ENCODE peak calls at places on chromosomes 16 and 17, in four cellular contexts. One of them, this sample, is unnamed.

GRCh38 chr16:21167360-21167759 is 8.9 kb downstream of the LDAF1 start:
- DNase-seq in fibroblast of mammary gland: peak; percentile 92
- DNase-seq in MM.1S: no peak
- DNase-seq in neural crest cell: no peak
- DNase-seq in this sample: no peak

GRCh38 chr17:48258317-48258716 is 150.8 kb downstream of the SNX11 start:
- DNase-seq in MM.1S: no peak
- DNase-seq in fibroblast of mammary gland: no peak
- DNase-seq in neural crest cell: no peak
- DNase-seq in this sample: no peak

GRCh38 chr17:37037590-37038155 is 88.9 kb downstream of the AATF start:
- DNase-seq in neural crest cell: no peak
- DNase-seq in MM.1S: no peak
- DNase-seq in fibroblast of mammary gland: peak; percentile 10
- DNase-seq in this sample: no peak

GRCh38 chr16:88882358-88883030 is 16.0 kb upstream of the PABPN1L start:
- DNase-seq in fibroblast of mammary gland: no peak
- DNase-seq in MM.1S: no peak
- DNase-seq in neural crest cell: no peak
- DNase-seq in this sample: no peak

GRCh38 chr17:33908363-33909064 is 346.6 kb upstream of the CCL2 start:
- DNase-seq in MM.1S: no peak
- DNase-seq in neural crest cell: no peak
- DNase-seq in fibroblast of mammary gland: no peak
- DNase-seq in this sample: no peak

GRCh38 chr17:39194985-39195524 is 2.4 kb downstream of the CACNB1 start:
- DNase-seq in MM.1S: no peak
- DNase-seq in neural crest cell: no peak
- DNase-seq in fibroblast of mammary gland: no peak
- DNase-seq in this sample: no peak

GRCh38 chr17:9218911-9219310 is 197.6 kb downstream of the NTN1 start:
- DNase-seq in MM.1S: no peak
- DNase-seq in fibroblast of mammary gland: no peak
- DNase-seq in neural crest cell: no peak
- DNase-seq in this sample: no peak

GRCh38 chr16:4723071-4723767 is 10.9 kb downstream of the ANKS3 start:
- DNase-seq in MM.1S: no peak
- DNase-seq in fibroblast of mammary gland: no peak
- DNase-seq in neural crest cell: no peak
- DNase-seq in this sample: no peak

GRCh38 chr16:2537451-2538379 is at the start of gene PDPK1:
- DNase-seq in neural crest cell: peak; percentile 78
- DNase-seq in MM.1S: peak; percentile 96
- DNase-seq in fibroblast of mammary gland: peak; percentile 90
- DNase-seq in this sample: peak; percentile 95

DNA sequence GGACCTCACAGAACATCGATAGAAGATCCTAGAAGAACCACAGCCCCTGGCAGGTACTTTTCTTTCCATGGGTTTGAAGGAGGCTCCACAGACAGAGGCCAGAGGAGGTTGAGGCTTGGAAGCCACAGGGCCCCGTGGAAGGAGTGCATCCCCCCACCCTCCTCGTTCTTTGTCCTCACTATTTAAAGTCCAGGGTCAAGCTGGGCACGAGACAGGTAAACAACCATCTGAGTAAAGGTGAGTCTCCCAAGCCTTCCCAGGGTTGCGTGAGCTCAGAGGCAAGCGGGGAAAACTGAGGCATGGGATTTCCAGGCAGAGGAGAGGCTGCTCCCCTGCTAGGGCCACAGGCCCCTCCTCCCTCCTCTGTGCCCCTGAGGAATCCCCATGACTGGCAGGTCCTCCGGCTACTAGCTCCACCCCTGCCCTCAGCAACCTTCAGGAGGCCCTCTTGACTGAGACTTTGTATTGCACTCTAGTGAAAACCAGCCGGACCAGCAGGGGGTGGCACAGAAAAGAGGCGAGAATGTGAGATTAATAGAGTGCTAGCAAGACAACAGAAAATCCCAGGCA is 927 bp upstream of the SULT1A2 start:
- DNase-seq in MM.1S: peak; percentile 41
- DNase-seq in fibroblast of mammary gland: no peak
- DNase-seq in neural crest cell: no peak
- DNase-seq in this sample: peak; percentile 31
- TF ChIP-seq CTCF in MM.1S: peak; percentile 23
- TF ChIP-seq CTCF in fibroblast of mammary gland: no peak
- TF ChIP-seq CTCF in neural crest cell: peak; percentile 16
- TF ChIP-seq CTCF in this sample: no peak

DNA sequence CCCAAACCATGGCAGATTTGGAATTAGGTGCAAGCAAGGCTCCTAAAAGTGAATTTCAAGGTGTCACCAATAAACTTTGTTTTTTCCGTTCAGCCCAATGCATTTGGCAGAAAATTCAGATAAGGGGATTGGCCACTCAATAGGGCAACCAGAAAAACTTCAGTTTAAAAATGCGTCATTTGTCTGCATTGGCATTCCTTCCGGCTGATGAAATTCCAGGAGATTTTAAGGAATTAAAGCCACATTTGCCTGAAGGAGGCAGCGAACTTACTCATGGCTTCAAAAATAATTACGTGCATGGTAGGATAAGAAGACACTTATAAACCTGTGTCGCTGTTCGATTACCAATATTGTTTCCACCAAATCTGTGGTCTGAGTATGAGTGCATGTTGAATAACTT is 151.9 kb downstream of the SALL1 start:
- DNase-seq in MM.1S: no peak
- DNase-seq in fibroblast of mammary gland: no peak
- DNase-seq in neural crest cell: no peak
- DNase-seq in this sample: no peak
- TF ChIP-seq CTCF in MM.1S: no peak
- TF ChIP-seq CTCF in fibroblast of mammary gland: no peak
- TF ChIP-seq CTCF in neural crest cell: no peak
- TF ChIP-seq CTCF in this sample: no peak

DNA sequence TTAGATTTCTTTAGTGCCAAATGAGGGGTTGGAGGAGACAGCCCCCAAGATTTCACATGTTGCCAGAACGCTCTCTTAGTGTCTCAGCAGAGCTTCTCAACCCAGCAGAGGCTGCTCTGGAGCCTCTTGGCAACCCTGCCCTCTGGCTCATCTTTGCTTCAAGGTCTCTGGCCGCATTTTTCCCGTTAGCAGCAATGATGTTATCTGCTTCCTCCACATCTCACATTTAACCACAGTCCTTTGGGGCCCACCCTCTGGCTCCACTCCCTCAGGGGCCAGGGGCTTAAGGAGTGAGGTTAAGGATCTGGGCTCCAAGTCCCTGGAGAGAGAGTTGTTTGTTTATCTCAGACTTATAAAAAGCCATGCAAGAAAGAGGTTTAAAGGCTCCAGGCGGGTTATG is 3.3 kb upstream of the XYLT1 start:
- DNase-seq in MM.1S: no peak
- DNase-seq in neural crest cell: no peak
- DNase-seq in fibroblast of mammary gland: peak; percentile 42
- DNase-seq in this sample: peak; percentile 11
- TF ChIP-seq CTCF in MM.1S: no peak
- TF ChIP-seq CTCF in neural crest cell: no peak
- TF ChIP-seq CTCF in fibroblast of mammary gland: peak; percentile 16
- TF ChIP-seq CTCF in this sample: no peak

DNA sequence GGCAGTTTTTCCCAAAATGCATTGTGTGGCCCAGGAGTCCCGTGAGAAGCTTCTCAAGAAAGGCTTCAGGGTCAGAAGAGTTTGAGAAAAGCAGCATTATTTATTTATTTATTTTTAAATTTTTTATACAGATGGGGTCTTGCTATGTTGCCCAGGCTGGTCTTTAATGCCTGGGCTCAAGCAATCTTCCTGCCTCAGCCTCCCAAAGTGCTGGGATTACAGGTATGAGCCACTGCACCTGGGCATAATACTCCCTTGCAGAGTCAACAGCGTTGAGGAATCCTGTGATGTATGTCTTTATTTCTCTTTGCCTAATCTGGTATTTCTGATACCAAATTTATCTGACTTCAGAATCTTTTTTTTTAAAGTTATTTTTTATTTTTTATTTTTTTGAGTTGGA is 15.2 kb downstream of the LAT start:
- DNase-seq in neural crest cell: no peak
- DNase-seq in fibroblast of mammary gland: no peak
- DNase-seq in MM.1S: no peak
- DNase-seq in this sample: no peak
- TF ChIP-seq CTCF in neural crest cell: no peak
- TF ChIP-seq CTCF in fibroblast of mammary gland: no peak
- TF ChIP-seq CTCF in MM.1S: no peak
- TF ChIP-seq CTCF in this sample: no peak

GRCh38 chr17:40219073-40219860 is at the start of gene WIPF2:
- DNase-seq in fibroblast of mammary gland: peak; percentile 92
- DNase-seq in MM.1S: peak; percentile 95
- DNase-seq in neural crest cell: peak; percentile 97
- DNase-seq in this sample: peak; percentile 98
- TF ChIP-seq CTCF in fibroblast of mammary gland: peak; percentile 57
- TF ChIP-seq CTCF in MM.1S: peak; percentile 44
- TF ChIP-seq CTCF in neural crest cell: peak; percentile 84
- TF ChIP-seq CTCF in this sample: no peak

GRCh38 chr17:75064867-75065561 is 18.0 kb downstream of the KCTD2 start:
- DNase-seq in neural crest cell: no peak
- DNase-seq in fibroblast of mammary gland: no peak
- DNase-seq in MM.1S: no peak
- DNase-seq in this sample: no peak
- TF ChIP-seq CTCF in neural crest cell: no peak
- TF ChIP-seq CTCF in fibroblast of mammary gland: no peak
- TF ChIP-seq CTCF in MM.1S: no peak
- TF ChIP-seq CTCF in this sample: no peak

This sample was measured in activated CD8-positive, alpha-beta T cell treated with anti-CD3 and anti-CD28 coated beads for 36 hours.